ENCODE peak calls at places on chromosomes 7 and 10, in nine cellular contexts. C is K562, V is Panc1, P is A549, O is HepG2, N is SK-N-SH, M is GM23338, J is HCT116, F is GM12878. K is an unnamed sample.

GRCh38 chr7:73718905-73719805 is at the start of gene STX1A:
- DNase-seq in C (peak; percentile 97), V (no peak), P (no peak), O (peak; percentile 40), N (peak; percentile 100), M (peak; percentile 82), J (no peak), F (no peak), K (no peak)

GRCh38 chr7:46387646-46388045 is 466.6 kb upstream of the IGFBP3 start:
- DNase-seq in C (no peak), V (no peak), P (no peak), O (no peak), N (no peak), M (no peak), J (no peak), F (no peak), K (no peak)

GRCh38 chr10:30425336-30426075 is 8.5 kb upstream of the MAP3K8 start:
- DNase-seq in C (no peak), V (no peak), P (no peak), O (no peak), N (no peak), M (no peak), J (no peak), F (no peak), K (no peak)

GRCh38 chr7:139079861-139080260 is 29.7 kb downstream of the ZC3HAV1 start:
- DNase-seq in C (no peak), V (no peak), P (no peak), O (no peak), N (no peak), M (no peak), J (no peak), F (no peak), K (no peak)

GRCh38 chr7:29341156-29341555 is 146.6 kb downstream of the CHN2 start:
- DNase-seq in C (no peak), V (no peak), P (no peak), O (no peak), N (no peak), M (no peak), J (no peak), F (no peak), K (no peak)

GRCh38 chr7:43647314-43647691 is 64.4 kb downstream of the STK17A start:
- DNase-seq in C (no peak), V (no peak), P (no peak), O (no peak), N (no peak), M (peak; percentile 83), J (no peak), F (no peak), K (no peak)

GRCh38 chr10:70820976-70821750 is 5.4 kb downstream of the SGPL1 start:
- DNase-seq in C (no peak), V (no peak), P (no peak), O (no peak), N (no peak), M (no peak), J (no peak), F (no peak), K (no peak)

GRCh38 chr7:107390921-107391320 is 78.9 kb upstream of the GPR22 start:
- DNase-seq in C (no peak), V (no peak), P (no peak), O (peak; percentile 6), N (no peak), M (peak; percentile 26), J (no peak), F (no peak), K (no peak)

GRCh38 chr10:14507156-14507555 is 176.4 kb upstream of the FRMD4A start:
- DNase-seq in C (no peak), V (no peak), P (no peak), O (no peak), N (no peak), M (peak; percentile 49), J (no peak), F (no peak), K (no peak)

GRCh38 chr10:127922675-127923366 is 15.9 kb downstream of the PTPRE start:
- DNase-seq in C (no peak), V (peak; percentile 4), P (peak; percentile 60), O (peak; percentile 9), N (peak; percentile 54), M (no peak), J (peak; percentile 83), F (no peak), K (no peak)

GRCh38 chr10:112628951-112629604 is 182.1 kb downstream of the VTI1A start:
- DNase-seq in C (no peak), V (no peak), P (no peak), O (no peak), N (no peak), M (no peak), J (no peak), F (no peak), K (no peak)

GRCh38 chr10:109892885-109893284 is 30.4 kb downstream of the XPNPEP1 start:
- DNase-seq in C (no peak), V (no peak), P (no peak), O (no peak), N (no peak), M (peak; percentile 20), J (no peak), F (no peak), K (no peak)

GRCh38 chr7:81190997-81191747 is 272.3 kb upstream of the SEMA3C start:
- DNase-seq in C (no peak), V (peak; percentile 79), P (peak; percentile 30), O (peak; percentile 12), N (no peak), M (no peak), J (peak; percentile 7), F (no peak), K (no peak)

GRCh38 chr7:82441916-82442478 is 1.6 kb downstream of the CACNA2D1 start:
- DNase-seq in C (no peak), V (peak; percentile 4), P (no peak), O (no peak), N (peak; percentile 23), M (peak; percentile 91), J (no peak), F (no peak), K (no peak)

GRCh38 chr7:37287093-37287492 is 161.6 kb downstream of the ELMO1 start:
- DNase-seq in C (no peak), V (no peak), P (no peak), O (no peak), N (peak; percentile 36), M (no peak), J (no peak), F (no peak), K (no peak)

GRCh38 chr7:103702982-103703381 is 257.0 kb upstream of the SLC26A5 start:
- DNase-seq in C (no peak), V (no peak), P (no peak), O (no peak), N (no peak), M (no peak), J (no peak), F (no peak), K (no peak)

DNA sequence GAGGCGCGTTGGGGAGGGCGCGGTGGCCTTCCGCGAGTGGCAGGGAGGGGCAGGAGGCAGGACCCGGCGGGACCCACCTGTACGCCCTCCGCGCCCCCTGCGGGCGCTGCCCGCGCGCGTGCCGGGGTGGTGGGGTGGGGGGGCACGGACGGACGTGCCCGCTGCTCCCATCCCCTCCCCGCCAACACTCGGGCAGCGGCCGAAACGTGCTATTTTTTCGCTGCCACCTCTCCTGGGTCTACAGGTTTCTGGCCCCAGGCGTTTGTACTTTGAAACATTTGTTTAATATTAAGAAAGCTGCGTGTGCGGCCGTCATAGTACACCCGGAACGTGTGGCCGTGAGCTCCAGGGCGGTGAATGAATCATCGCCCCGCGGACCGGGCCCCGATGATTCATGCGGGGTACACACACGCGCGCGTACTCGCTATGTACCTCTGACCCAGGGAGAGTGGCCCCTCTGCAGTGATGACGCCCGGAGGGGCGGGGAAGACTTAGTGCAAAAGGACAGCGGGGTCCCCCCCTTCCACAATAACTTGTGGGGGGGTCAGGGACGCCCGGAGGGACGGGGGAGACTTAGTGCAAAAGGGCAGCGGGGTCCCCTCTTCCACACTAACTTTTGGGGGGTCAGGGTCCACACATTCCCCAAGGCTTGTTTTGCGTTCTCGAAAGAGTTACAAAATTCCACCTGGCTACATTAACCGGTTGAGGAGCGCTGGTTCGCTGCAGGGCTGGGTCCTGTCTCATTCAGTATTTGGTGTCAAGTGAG is 56.6 kb upstream of the PCGF5 start:
- DNase-seq in C (peak; percentile 57), V (no peak), P (peak; percentile 76), O (peak; percentile 60), N (peak; percentile 76), M (peak; percentile 43), J (peak; percentile 15), F (no peak), K (peak; percentile 37)
- TF ChIP-seq REST in C (no peak), V (no peak), P (no peak), O (peak; percentile 15), N (no peak), M (no peak), J (no peak), F (no peak), K (no peak)

DNA sequence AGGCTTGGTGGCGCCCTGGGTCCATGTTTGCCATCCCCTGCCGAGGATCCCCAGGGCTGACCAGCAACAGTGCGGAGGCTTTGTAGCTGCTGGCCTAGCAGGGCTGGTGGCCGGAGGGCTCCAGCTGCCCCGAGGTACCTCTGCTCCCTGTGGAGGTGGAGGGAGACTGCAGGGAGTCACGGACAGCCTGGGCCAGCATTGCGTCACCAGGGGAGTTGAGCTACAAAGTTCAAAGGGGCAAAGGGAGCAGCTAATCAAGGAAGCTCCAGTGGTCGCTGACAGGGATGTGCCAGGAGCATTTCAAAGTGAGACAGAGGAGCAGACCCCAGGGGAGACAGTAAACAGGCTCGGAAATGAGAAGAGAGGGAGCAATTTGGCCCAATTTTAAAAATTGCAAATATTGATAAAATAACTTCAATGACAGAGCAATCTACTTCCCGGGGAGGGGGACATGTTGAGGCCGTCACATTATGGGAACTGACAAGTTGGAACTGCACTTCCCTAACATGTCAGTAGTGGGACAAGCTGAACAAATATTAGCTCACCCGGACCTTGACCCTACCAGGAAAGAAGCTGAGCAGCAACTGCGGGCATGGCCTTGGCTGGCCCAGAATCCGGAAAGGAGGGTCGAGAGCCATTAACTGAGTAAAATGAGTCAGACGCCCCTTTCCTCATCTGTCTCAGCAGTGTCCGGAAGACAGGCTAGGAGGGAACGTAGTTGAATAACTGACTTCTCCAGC is 39.4 kb downstream of the BTBD16 start:
- DNase-seq in C (peak; percentile 14), V (no peak), P (peak; percentile 82), O (peak; percentile 98), N (no peak), M (peak; percentile 17), J (no peak), F (no peak), K (no peak)
- TF ChIP-seq REST in C (no peak), V (no peak), P (no peak), O (peak; percentile 58), N (no peak), M (no peak), J (no peak), F (no peak), K (no peak)

GRCh38 chr7:150450491-150450992 is at the start of gene GIMAP8:
- DNase-seq in C (no peak), V (no peak), P (no peak), O (no peak), N (no peak), M (peak; percentile 8), J (no peak), F (no peak), K (peak; percentile 29)
- TF ChIP-seq REST in C (no peak), V (no peak), P (no peak), O (no peak), N (no peak), M (no peak), J (no peak), F (no peak), K (no peak)

DNA sequence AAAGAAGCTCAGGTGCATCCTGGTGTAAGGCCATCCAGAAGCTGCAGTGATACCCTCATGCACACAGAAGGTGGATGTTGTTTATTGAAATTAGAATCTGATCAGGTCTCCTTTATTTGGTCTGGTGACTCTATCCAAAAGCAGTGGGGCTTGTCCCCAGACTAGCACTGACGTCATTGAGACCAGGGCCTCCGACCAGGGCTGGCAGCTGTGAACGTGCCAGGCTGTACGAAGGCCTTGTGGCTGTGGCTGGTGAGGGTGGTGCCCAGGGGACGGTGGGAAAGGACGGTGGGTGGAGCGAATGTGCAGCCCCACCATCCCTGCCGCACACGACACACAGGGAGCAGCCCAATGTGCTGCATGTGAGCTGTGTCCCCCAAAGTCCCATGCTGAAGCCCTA is 160.0 kb downstream of the ADARB2 start:
- DNase-seq in C (no peak), V (no peak), P (no peak), O (no peak), N (no peak), M (no peak), J (no peak), F (no peak), K (no peak)
- TF ChIP-seq REST in C (no peak), V (no peak), P (no peak), O (no peak), N (no peak), M (no peak), J (no peak), F (no peak), K (no peak)

K was measured in HL-60.